ENCODE peak calls at places on chromosomes 4 and X, in four cellular contexts. N, X, Z and D are unnamed samples.

GRCh38 chr4:27368781-27369180 is 508.1 kb downstream of the STIM2 start:
- DNase-seq in Z (no peak), N (no peak), X (no peak), D (no peak)

GRCh38 chr4:5941601-5942000 is 48.7 kb upstream of the CRMP1 start:
- DNase-seq in N (no peak), X (no peak), Z (no peak), D (no peak)

GRCh38 chr4:47839259-47839658 is 1.4 kb upstream of the CORIN start:
- DNase-seq in Z (peak), N (no peak), X (no peak), D (no peak)

GRCh38 chr4:94534401-94535312 is 82.9 kb downstream of the PDLIM5 start:
- DNase-seq in X (no peak), Z (no peak), N (no peak), D (no peak)

GRCh38 chrX:2677764-2678163 is 13.3 kb upstream of the CD99 start:
- DNase-seq in Z (peak), X (peak), N (no peak), D (no peak)

GRCh38 chr4:186483656-186484055 is 71.7 kb downstream of the MTNR1A start:
- DNase-seq in N (no peak), X (no peak), Z (no peak), D (no peak)

GRCh38 chrX:106707771-106708454 is 18.6 kb upstream of the RNF128 start:
- DNase-seq in X (peak), Z (peak), N (no peak), D (no peak)

GRCh38 chr4:187656953-187657352 is 338.6 kb upstream of the ZFP42 start:
- DNase-seq in Z (no peak), N (no peak), X (no peak), D (no peak)

GRCh38 chr4:44727471-44727870 is 1.1 kb upstream of the GNPDA2 start:
- DNase-seq in X (no peak), N (no peak), Z (no peak), D (no peak)

GRCh38 chr4:186832906-186833305 is 109.2 kb upstream of the FAT1 start:
- DNase-seq in N (no peak), X (no peak), Z (peak), D (no peak)

GRCh38 chr4:106746451-106746850 is 289.7 kb downstream of the DKK2 start:
- DNase-seq in X (peak), N (no peak), Z (peak), D (no peak)

GRCh38 chr4:186485621-186486062 is 69.7 kb downstream of the MTNR1A start:
- DNase-seq in X (peak), Z (no peak), N (no peak), D (no peak)

GRCh38 chr4:76388160-76388908 is 32.6 kb downstream of the CCDC158 start:
- DNase-seq in Z (peak), N (no peak), X (peak), D (no peak)

GRCh38 chrX:110667706-110668105 is 127.9 kb downstream of the CHRDL1 start:
- DNase-seq in Z (no peak), N (no peak), X (peak), D (no peak)

GRCh38 chr4:152065545-152065944 is 304.7 kb upstream of the GATB start:
- DNase-seq in X (peak), N (no peak), Z (no peak), D (no peak)

GRCh38 chr4:169619518-169619957 is 840 bp upstream of the CLCN3 start:
- DNase-seq in X (peak), Z (peak), N (peak), D (peak)

GRCh38 chr4:16516796-16517413 is 290.6 kb upstream of the TAPT1 start:
- DNase-seq in Z (peak), X (peak), N (no peak), D (no peak)

GRCh38 chr4:144696376-144696775 is 50.4 kb downstream of the HHIP start:
- DNase-seq in N (no peak), Z (no peak), X (no peak), D (no peak)

GRCh38 chr4:183314806-183315205 is 5.3 kb downstream of the CLDN22 start:
- DNase-seq in X (no peak), N (no peak), Z (no peak), D (no peak)